ENCODE peak calls at places on chromosomes 4 and X, in seven cellular contexts. A is IMR-90, D is right lobe of liver, Y is right atrium auricular region, B is prostate gland, W is body of pancreas, I is stomach. L is an unnamed sample.

GRCh38 chr4:184811484-184812180 is 14.1 kb downstream of the ACSL1 start:
- DNase-seq in A (no peak), D (no peak), Y (no peak), B (no peak), W (no peak), I (no peak), L (no peak)

GRCh38 chr4:114561590-114561989 is 37.0 kb upstream of the UGT8 start:
- DNase-seq in A (no peak), D (no peak), Y (no peak), B (no peak), W (peak), I (peak), L (no peak)

GRCh38 chr4:10082459-10083272 is 33.9 kb downstream of the WDR1 start:
- DNase-seq in A (no peak), D (no peak), Y (no peak), B (no peak), W (peak), I (peak), L (no peak)

GRCh38 chrX:48927736-48928382 is 9.0 kb upstream of the PIM2 start:
- DNase-seq in A (no peak), D (no peak), Y (no peak), B (no peak), W (no peak), I (no peak), L (no peak)

GRCh38 chrX:110086916-110087484 is 84.1 kb downstream of the TMEM164 start:
- DNase-seq in A (peak), D (no peak), Y (no peak), B (no peak), W (no peak), I (no peak), L (no peak)

GRCh38 chrX:54715621-54716020 is 82.4 kb downstream of the ITIH6 start:
- DNase-seq in A (no peak), D (no peak), Y (no peak), B (no peak), W (no peak), I (no peak), L (no peak)

GRCh38 chr4:11471613-11472012 is 42.9 kb upstream of the HS3ST1 start:
- DNase-seq in A (no peak), D (no peak), Y (no peak), B (no peak), W (no peak), I (no peak), L (no peak)

GRCh38 chr4:55604996-55605395 is 13.0 kb upstream of the PDCL2 start:
- DNase-seq in A (no peak), D (no peak), Y (no peak), B (no peak), W (no peak), I (no peak), L (no peak)

GRCh38 chr4:77538144-77538543 is 67.5 kb upstream of the CXCL13 start:
- DNase-seq in A (peak), D (no peak), Y (no peak), B (no peak), W (no peak), I (no peak), L (no peak)

GRCh38 chrX:153635788-153636668 is 11.0 kb upstream of the DUSP9 start:
- DNase-seq in A (no peak), D (no peak), Y (no peak), B (no peak), W (peak), I (no peak), L (peak)
- TF ChIP-seq CTCF in A (peak), D (peak), Y (peak), B (no peak), W (no peak), I (no peak), L (no peak)

GRCh38 chr4:168487821-168488162 is 7.5 kb upstream of the DDX60L start:
- DNase-seq in A (no peak), D (no peak), Y (no peak), B (no peak), W (no peak), I (no peak), L (no peak)

GRCh38 chr4:168483786-168484185 is 3.5 kb upstream of the DDX60L start:
- DNase-seq in A (peak), D (no peak), Y (no peak), B (no peak), W (no peak), I (no peak), L (no peak)

GRCh38 chr4:168486961-168487820 is 6.9 kb upstream of the DDX60L start:
- DNase-seq in A (peak), D (no peak), Y (no peak), B (no peak), W (no peak), I (no peak), L (no peak)

GRCh38 chr4:168485511-168485910 is 5.2 kb upstream of the DDX60L start:
- DNase-seq in A (no peak), D (no peak), Y (no peak), B (no peak), W (no peak), I (no peak), L (no peak)

GRCh38 chr4:168484626-168485025 is 4.3 kb upstream of the DDX60L start:
- DNase-seq in A (peak), D (no peak), Y (no peak), B (no peak), W (no peak), I (no peak), L (no peak)
- TF ChIP-seq CTCF in A (no peak), D (no peak), Y (no peak), B (no peak), W (no peak), I (no peak), L (no peak)

GRCh38 chrX:132957211-132958085 is 981 bp downstream of the HS6ST2 start:
- DNase-seq in A (no peak), D (peak), Y (no peak), B (no peak), W (peak), I (no peak), L (peak)

GRCh38 chrX:132956421-132957210 is 1.8 kb downstream of the HS6ST2 start:
- DNase-seq in A (no peak), D (no peak), Y (no peak), B (no peak), W (peak), I (no peak), L (peak)

GRCh38 chrX:132961511-132961910 is 3.1 kb upstream of the HS6ST2 start:
- DNase-seq in A (no peak), D (no peak), Y (no peak), B (no peak), W (no peak), I (no peak), L (no peak)

GRCh38 chrX:132955710-132956109 is 2.7 kb downstream of the HS6ST2 start:
- DNase-seq in A (no peak), D (no peak), Y (no peak), B (no peak), W (peak), I (no peak), L (no peak)

GRCh38 chrX:132958086-132958703 is at the start of gene HS6ST2:
- DNase-seq in A (no peak), D (no peak), Y (no peak), B (no peak), W (peak), I (no peak), L (peak)
- TF ChIP-seq CTCF in A (no peak), D (no peak), Y (no peak), B (no peak), W (no peak), I (no peak), L (no peak)

GRCh38 chr4:44210750-44211149 is 237.9 kb downstream of the KCTD8 start:
- DNase-seq in A (no peak), D (no peak), Y (no peak), B (no peak), W (no peak), I (no peak), L (no peak)
- TF ChIP-seq CTCF in A (no peak), D (no peak), Y (no peak), B (no peak), W (no peak), I (no peak), L (no peak)

DNA sequence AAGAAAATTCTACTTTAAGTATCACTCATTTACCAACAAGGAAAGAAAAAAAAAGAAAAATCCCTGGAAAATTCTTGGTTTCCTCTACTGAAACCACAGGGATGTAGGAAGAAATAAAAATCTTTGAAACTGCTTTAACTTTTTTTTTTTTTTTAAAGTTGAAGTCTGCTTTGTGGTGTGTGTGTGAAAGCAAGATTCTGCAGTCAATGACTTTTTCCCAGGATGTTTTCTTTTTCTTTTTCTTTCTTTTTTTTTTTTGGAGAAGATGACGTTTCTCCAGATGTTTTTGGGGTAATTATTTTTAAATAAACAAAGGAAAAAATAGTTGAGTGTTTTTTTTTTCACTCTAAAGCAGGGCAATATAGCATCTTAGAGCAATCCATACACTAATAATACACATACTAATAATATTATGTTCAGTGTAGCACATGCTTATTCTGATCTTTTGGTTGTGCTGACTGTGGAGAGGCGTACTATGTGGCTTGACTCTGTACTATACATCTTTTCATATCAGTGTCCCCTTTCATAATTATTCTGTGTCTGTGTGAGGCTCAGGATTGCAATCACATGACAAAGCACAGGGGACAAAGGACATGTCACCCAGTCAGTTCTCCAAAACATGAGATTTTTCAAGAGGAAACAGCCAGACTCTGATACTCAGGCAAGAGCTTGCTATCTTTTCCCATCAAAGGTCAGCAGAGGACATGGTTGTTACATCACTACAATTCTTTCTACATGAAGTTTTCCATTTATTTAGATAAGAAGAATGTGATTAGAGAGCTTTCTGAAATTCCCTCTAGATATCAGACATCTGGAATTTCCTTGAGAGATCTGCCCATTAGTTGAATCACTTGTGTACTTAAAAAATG is 111.0 kb downstream of the PDE5A start:
- DNase-seq in A (peak), D (no peak), Y (no peak), B (no peak), W (no peak), I (no peak), L (no peak)
- TF ChIP-seq CTCF in A (no peak), D (no peak), Y (no peak), B (no peak), W (no peak), I (no peak), L (no peak)

GRCh38 chr4:98199247-98199646 is 56.0 kb upstream of the STPG2 start:
- DNase-seq in A (no peak), D (no peak), Y (no peak), B (no peak), W (peak), I (no peak), L (no peak)

GRCh38 chr4:98193459-98194105 is 50.3 kb upstream of the STPG2 start:
- DNase-seq in A (no peak), D (no peak), Y (no peak), B (no peak), W (no peak), I (no peak), L (no peak)
- TF ChIP-seq CTCF in A (no peak), D (no peak), Y (no peak), B (no peak), W (no peak), I (no peak), L (no peak)

L was measured in endothelial cell.